ENCODE peak calls at places on chromosomes 6 and 20, in seven cellular contexts. One of them, this sample, is unnamed.

GRCh38 chr6:111852704-111853103 is 20.5 kb downstream of the FYN start:
- DNase-seq in fibroblast of lung: peak
- DNase-seq in endodermal cell: no peak
- DNase-seq in DND-41: no peak
- DNase-seq in NT2/D1: no peak
- DNase-seq in HepG2: peak
- DNase-seq in neural progenitor cell: no peak
- DNase-seq in this sample: no peak

GRCh38 chr6:148118303-148118702 is 224.3 kb upstream of the SASH1 start:
- DNase-seq in HepG2: no peak
- DNase-seq in neural progenitor cell: no peak
- DNase-seq in endodermal cell: no peak
- DNase-seq in fibroblast of lung: no peak
- DNase-seq in NT2/D1: no peak
- DNase-seq in DND-41: no peak
- DNase-seq in this sample: no peak

GRCh38 chr6:38813451-38813850 is 98.3 kb downstream of the DNAH8 start:
- DNase-seq in fibroblast of lung: no peak
- DNase-seq in endodermal cell: no peak
- DNase-seq in neural progenitor cell: no peak
- DNase-seq in HepG2: no peak
- DNase-seq in DND-41: no peak
- DNase-seq in NT2/D1: no peak
- DNase-seq in this sample: no peak

GRCh38 chr6:109795994-109796555 is 105.0 kb downstream of the FIG4 start:
- DNase-seq in fibroblast of lung: no peak
- DNase-seq in HepG2: no peak
- DNase-seq in neural progenitor cell: no peak
- DNase-seq in DND-41: no peak
- DNase-seq in NT2/D1: no peak
- DNase-seq in endodermal cell: no peak
- DNase-seq in this sample: no peak

GRCh38 chr6:110636776-110637175 is 160.4 kb upstream of the SLC22A16 start:
- DNase-seq in fibroblast of lung: no peak
- DNase-seq in DND-41: no peak
- DNase-seq in neural progenitor cell: no peak
- DNase-seq in HepG2: no peak
- DNase-seq in endodermal cell: no peak
- DNase-seq in NT2/D1: no peak
- DNase-seq in this sample: no peak

GRCh38 chr6:37354526-37355384 is 972 bp downstream of the RNF8 start:
- DNase-seq in fibroblast of lung: no peak
- DNase-seq in NT2/D1: no peak
- DNase-seq in endodermal cell: peak
- DNase-seq in DND-41: peak
- DNase-seq in neural progenitor cell: peak
- DNase-seq in HepG2: no peak
- DNase-seq in this sample: peak

GRCh38 chr6:102907181-102907580 is 1513.7 kb downstream of the GRIK2 start:
- DNase-seq in fibroblast of lung: no peak
- DNase-seq in endodermal cell: peak
- DNase-seq in DND-41: no peak
- DNase-seq in HepG2: no peak
- DNase-seq in neural progenitor cell: no peak
- DNase-seq in NT2/D1: no peak
- DNase-seq in this sample: no peak

GRCh38 chr6:143673638-143674037 is 4.1 kb upstream of the PHACTR2 start:
- DNase-seq in endodermal cell: peak
- DNase-seq in HepG2: peak
- DNase-seq in neural progenitor cell: peak
- DNase-seq in fibroblast of lung: no peak
- DNase-seq in NT2/D1: no peak
- DNase-seq in DND-41: no peak
- DNase-seq in this sample: peak

GRCh38 chr6:98894810-98895209 is 52.9 kb downstream of the FBXL4 start:
- DNase-seq in neural progenitor cell: no peak
- DNase-seq in fibroblast of lung: no peak
- DNase-seq in HepG2: no peak
- DNase-seq in DND-41: no peak
- DNase-seq in endodermal cell: no peak
- DNase-seq in NT2/D1: no peak
- DNase-seq in this sample: no peak

GRCh38 chr6:69617163-69617562 is 179.6 kb downstream of the LMBRD1 start:
- DNase-seq in endodermal cell: no peak
- DNase-seq in fibroblast of lung: no peak
- DNase-seq in NT2/D1: no peak
- DNase-seq in DND-41: no peak
- DNase-seq in HepG2: no peak
- DNase-seq in neural progenitor cell: no peak
- DNase-seq in this sample: no peak

GRCh38 chr20:13336308-13337089 is 115.4 kb downstream of the ISM1 start:
- DNase-seq in fibroblast of lung: no peak
- DNase-seq in endodermal cell: no peak
- DNase-seq in DND-41: no peak
- DNase-seq in HepG2: peak
- DNase-seq in NT2/D1: no peak
- DNase-seq in neural progenitor cell: no peak
- DNase-seq in this sample: no peak

GRCh38 chr20:31449511-31450128 is 9.2 kb downstream of the DEFB123 start:
- DNase-seq in endodermal cell: no peak
- DNase-seq in NT2/D1: no peak
- DNase-seq in DND-41: no peak
- DNase-seq in neural progenitor cell: no peak
- DNase-seq in fibroblast of lung: no peak
- DNase-seq in HepG2: peak
- DNase-seq in this sample: no peak

GRCh38 chr6:137240168-137240567 is 21.0 kb upstream of the IFNGR1 start:
- DNase-seq in neural progenitor cell: no peak
- DNase-seq in fibroblast of lung: peak
- DNase-seq in NT2/D1: no peak
- DNase-seq in DND-41: no peak
- DNase-seq in HepG2: peak
- DNase-seq in endodermal cell: no peak
- DNase-seq in this sample: no peak

GRCh38 chr20:24491043-24491756 is 21.8 kb downstream of the SYNDIG1 start:
- DNase-seq in DND-41: no peak
- DNase-seq in NT2/D1: no peak
- DNase-seq in neural progenitor cell: no peak
- DNase-seq in HepG2: no peak
- DNase-seq in fibroblast of lung: no peak
- DNase-seq in endodermal cell: no peak
- DNase-seq in this sample: no peak

GRCh38 chr6:145898376-145898775 is 65.8 kb downstream of the SHPRH start:
- DNase-seq in DND-41: no peak
- DNase-seq in NT2/D1: no peak
- DNase-seq in endodermal cell: no peak
- DNase-seq in fibroblast of lung: no peak
- DNase-seq in HepG2: no peak
- DNase-seq in neural progenitor cell: no peak
- DNase-seq in this sample: no peak

GRCh38 chr20:24034820-24035219 is 46.2 kb upstream of the GGTLC1 start:
- DNase-seq in endodermal cell: no peak
- DNase-seq in neural progenitor cell: no peak
- DNase-seq in fibroblast of lung: no peak
- DNase-seq in HepG2: peak
- DNase-seq in DND-41: no peak
- DNase-seq in NT2/D1: no peak
- DNase-seq in this sample: no peak

GRCh38 chr20:63961664-63962425 is 5.6 kb upstream of the UCKL1 start:
- DNase-seq in NT2/D1: no peak
- DNase-seq in fibroblast of lung: no peak
- DNase-seq in neural progenitor cell: no peak
- DNase-seq in endodermal cell: no peak
- DNase-seq in HepG2: no peak
- DNase-seq in DND-41: no peak
- DNase-seq in this sample: no peak

GRCh38 chr6:17589402-17590116 is 10.5 kb upstream of the FAM8A1 start:
- DNase-seq in NT2/D1: no peak
- DNase-seq in HepG2: peak
- DNase-seq in neural progenitor cell: peak
- DNase-seq in endodermal cell: no peak
- DNase-seq in DND-41: peak
- DNase-seq in fibroblast of lung: peak
- DNase-seq in this sample: peak

GRCh38 chr6:38209291-38209865 is 389.9 kb downstream of the ZFAND3 start:
- DNase-seq in DND-41: peak
- DNase-seq in endodermal cell: no peak
- DNase-seq in neural progenitor cell: no peak
- DNase-seq in NT2/D1: no peak
- DNase-seq in fibroblast of lung: peak
- DNase-seq in HepG2: no peak
- DNase-seq in this sample: no peak

DNA sequence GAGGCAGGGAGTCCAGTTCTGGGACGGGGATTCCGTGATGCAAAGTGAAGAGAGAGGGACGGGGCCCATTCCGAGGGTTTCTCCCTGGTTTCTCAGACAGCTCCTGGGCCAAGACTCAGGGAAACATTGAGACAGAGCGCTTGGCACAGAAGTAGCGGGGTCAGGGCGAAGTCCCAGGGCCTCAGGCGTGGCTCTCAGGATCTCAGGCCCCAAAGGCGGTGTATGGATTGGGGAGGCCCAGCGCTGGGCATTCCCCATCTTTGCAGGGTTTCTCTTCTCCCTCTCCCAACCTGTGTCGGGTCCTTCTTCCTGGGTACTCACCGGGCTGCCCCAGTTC is 35.9 kb upstream of the HLA-G start:
- DNase-seq in NT2/D1: no peak
- DNase-seq in HepG2: no peak
- DNase-seq in neural progenitor cell: no peak
- DNase-seq in DND-41: no peak
- DNase-seq in endodermal cell: no peak
- DNase-seq in fibroblast of lung: no peak
- DNase-seq in this sample: peak
- H3K9ac ChIP-seq in NT2/D1: no peak
- H3K9ac ChIP-seq in HepG2: no peak
- H3K9ac ChIP-seq in neural progenitor cell: no peak
- H3K9ac ChIP-seq in DND-41: no peak
- H3K9ac ChIP-seq in endodermal cell: no peak
- H3K9ac ChIP-seq in fibroblast of lung: no peak
- H3K9ac ChIP-seq in this sample: peak

GRCh38 chr20:25580711-25581110 is 4.6 kb downstream of the NINL start:
- DNase-seq in endodermal cell: no peak
- DNase-seq in neural progenitor cell: no peak
- DNase-seq in DND-41: no peak
- DNase-seq in HepG2: no peak
- DNase-seq in fibroblast of lung: no peak
- DNase-seq in NT2/D1: no peak
- DNase-seq in this sample: no peak
- H3K9ac ChIP-seq in endodermal cell: no peak
- H3K9ac ChIP-seq in neural progenitor cell: no peak
- H3K9ac ChIP-seq in DND-41: no peak
- H3K9ac ChIP-seq in HepG2: no peak
- H3K9ac ChIP-seq in fibroblast of lung: no peak
- H3K9ac ChIP-seq in NT2/D1: no peak
- H3K9ac ChIP-seq in this sample: no peak

GRCh38 chr6:28693033-28693750 is 167.5 kb downstream of the GPX5 start:
- DNase-seq in neural progenitor cell: peak
- DNase-seq in DND-41: no peak
- DNase-seq in endodermal cell: no peak
- DNase-seq in NT2/D1: no peak
- DNase-seq in fibroblast of lung: no peak
- DNase-seq in HepG2: no peak
- DNase-seq in this sample: no peak

GRCh38 chr6:28695671-28696537 is 170.2 kb downstream of the GPX5 start:
- DNase-seq in endodermal cell: no peak
- DNase-seq in HepG2: no peak
- DNase-seq in neural progenitor cell: no peak
- DNase-seq in DND-41: no peak
- DNase-seq in NT2/D1: no peak
- DNase-seq in fibroblast of lung: no peak
- DNase-seq in this sample: no peak

DNA sequence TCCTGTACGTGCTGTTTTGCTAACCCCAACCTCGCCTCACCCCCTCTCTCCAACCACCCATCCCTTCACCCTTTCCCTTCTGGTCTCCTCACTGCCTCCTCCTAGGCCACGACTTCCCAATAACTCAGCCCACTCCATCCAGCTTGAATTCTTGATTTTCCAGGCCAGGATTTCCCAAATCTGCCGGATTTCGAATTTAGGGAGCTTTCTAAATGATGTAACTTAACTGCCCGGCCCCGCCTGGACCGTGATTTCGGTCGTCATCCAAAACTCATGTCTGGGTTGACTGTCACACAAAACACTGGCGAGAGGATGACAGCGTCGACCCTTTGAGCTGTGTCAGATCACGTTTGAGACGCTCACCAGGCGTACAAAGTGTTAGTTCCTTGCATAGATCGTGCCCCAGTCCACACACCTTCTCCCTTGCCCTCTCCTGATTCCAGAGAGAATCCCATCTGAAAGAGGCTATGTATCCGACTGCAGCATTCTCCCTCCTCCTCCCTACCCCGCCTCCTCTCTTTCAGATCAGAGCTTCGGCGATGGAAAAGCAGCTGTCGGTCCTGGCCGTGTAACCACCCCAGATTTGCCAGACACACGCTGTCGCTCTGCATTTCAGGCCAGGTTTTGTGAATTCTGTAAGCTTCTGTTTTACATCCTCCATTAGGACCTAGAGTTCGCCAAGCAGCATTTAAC is 168.2 kb downstream of the GPX5 start:
- DNase-seq in endodermal cell: peak
- DNase-seq in DND-41: no peak
- DNase-seq in neural progenitor cell: peak
- DNase-seq in HepG2: no peak
- DNase-seq in fibroblast of lung: no peak
- DNase-seq in NT2/D1: no peak
- DNase-seq in this sample: no peak
- H3K9ac ChIP-seq in endodermal cell: no peak
- H3K9ac ChIP-seq in DND-41: no peak
- H3K9ac ChIP-seq in neural progenitor cell: no peak
- H3K9ac ChIP-seq in HepG2: no peak
- H3K9ac ChIP-seq in fibroblast of lung: no peak
- H3K9ac ChIP-seq in NT2/D1: no peak
- H3K9ac ChIP-seq in this sample: no peak

DNA sequence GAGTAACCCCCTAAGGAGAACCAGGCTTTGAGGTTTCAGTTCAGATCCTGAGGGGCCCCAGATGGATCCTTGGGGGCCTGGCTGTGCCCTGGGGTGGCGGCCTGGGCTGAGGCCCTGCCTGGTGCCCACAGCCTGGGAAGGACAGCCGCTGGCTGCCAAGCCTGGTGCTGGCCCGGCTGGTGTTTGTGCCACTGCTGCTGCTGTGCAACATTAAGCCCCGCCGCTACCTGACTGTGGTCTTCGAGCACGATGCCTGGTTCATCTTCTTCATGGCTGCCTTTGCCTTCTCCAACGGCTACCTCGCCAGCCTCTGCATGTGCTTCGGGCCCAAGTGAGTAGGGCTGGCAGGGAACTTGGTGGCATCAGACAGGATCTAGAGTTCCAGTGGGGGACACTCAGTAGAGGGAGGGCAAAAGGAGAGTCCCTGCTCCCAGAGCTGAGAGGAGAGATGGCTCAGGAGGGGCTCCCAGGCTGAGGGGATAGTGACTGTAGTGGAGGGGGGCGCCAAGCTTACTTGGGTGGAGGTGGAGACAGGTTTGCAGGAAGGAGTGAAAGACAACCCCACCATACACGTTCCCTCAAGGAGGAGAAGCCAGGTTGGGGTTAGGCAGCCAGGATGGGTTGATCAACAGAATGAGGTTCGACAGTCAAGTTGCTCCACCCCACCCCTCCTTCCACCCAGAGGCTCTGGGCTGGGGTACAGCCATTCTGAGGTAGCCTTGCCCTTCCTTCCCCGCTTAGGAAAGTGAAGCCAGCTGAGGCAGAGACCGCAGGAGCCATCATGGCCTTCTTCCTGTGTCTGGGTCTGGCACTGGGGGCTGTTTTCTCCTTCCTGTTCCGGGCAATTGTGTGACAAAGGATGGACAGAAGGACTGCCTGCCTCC is 9.5 kb downstream of the SLC29A1 start:
- DNase-seq in endodermal cell: no peak
- DNase-seq in HepG2: no peak
- DNase-seq in fibroblast of lung: no peak
- DNase-seq in neural progenitor cell: no peak
- DNase-seq in NT2/D1: no peak
- DNase-seq in DND-41: no peak
- DNase-seq in this sample: no peak
- H3K9ac ChIP-seq in endodermal cell: no peak
- H3K9ac ChIP-seq in HepG2: no peak
- H3K9ac ChIP-seq in fibroblast of lung: no peak
- H3K9ac ChIP-seq in neural progenitor cell: no peak
- H3K9ac ChIP-seq in NT2/D1: no peak
- H3K9ac ChIP-seq in DND-41: no peak
- H3K9ac ChIP-seq in this sample: no peak

This sample was measured in colonic mucosa.